ENCODE peak calls at places on chromosomes 13 and 19, in nine cellular contexts. E, R, M, C, I, G, P, J and B are unnamed samples.

GRCh38 chr13:111475488-111475887 is 155.0 kb downstream of the TEX29 start:
- DNase-seq in E (no peak), R (no peak), M (no peak), C (no peak), I (no peak), G (no peak), P (no peak), J (no peak), B (no peak)

GRCh38 chr19:17950310-17951150 is 16.4 kb upstream of the KCNN1 start:
- DNase-seq in E (no peak), R (no peak), M (peak), C (no peak), I (peak), G (no peak), P (no peak), J (no peak), B (no peak)

GRCh38 chr13:44396963-44397580 is 23.4 kb downstream of the SERP2 start:
- DNase-seq in E (no peak), R (peak), M (no peak), C (no peak), I (no peak), G (peak), P (peak), J (no peak), B (peak)

GRCh38 chr13:43411741-43412140 is 375.0 kb downstream of the ENOX1 start:
- DNase-seq in E (no peak), R (no peak), M (no peak), C (no peak), I (peak), G (no peak), P (no peak), J (peak), B (peak)

GRCh38 chr13:32791545-32792172 is 205.4 kb downstream of the PDS5B start:
- DNase-seq in E (no peak), R (no peak), M (peak), C (no peak), I (no peak), G (no peak), P (peak), J (no peak), B (peak)

GRCh38 chr13:51795419-51795818 is 8.5 kb downstream of the DHRS12 start:
- DNase-seq in E (no peak), R (no peak), M (no peak), C (no peak), I (no peak), G (no peak), P (no peak), J (no peak), B (no peak)

GRCh38 chr19:3358919-3359849 is 7.2 kb upstream of the NFIC start:
- DNase-seq in E (peak), R (peak), M (no peak), C (no peak), I (peak), G (no peak), P (peak), J (no peak), B (peak)

GRCh38 chr19:435707-436412 is 25.0 kb downstream of the SHC2 start:
- DNase-seq in E (no peak), R (no peak), M (no peak), C (no peak), I (peak), G (no peak), P (no peak), J (no peak), B (no peak)

GRCh38 chr19:29516821-29517395 is 8.9 kb upstream of the VSTM2B start:
- DNase-seq in E (no peak), R (no peak), M (no peak), C (no peak), I (no peak), G (no peak), P (no peak), J (no peak), B (no peak)

GRCh38 chr19:46068345-46069258 is 27.8 kb upstream of the IGFL4 start:
- DNase-seq in E (peak), R (peak), M (peak), C (no peak), I (no peak), G (peak), P (peak), J (no peak), B (peak)

GRCh38 chr19:15253513-15253912 is 21.3 kb upstream of the EPHX3 start:
- DNase-seq in E (no peak), R (no peak), M (peak), C (no peak), I (peak), G (no peak), P (no peak), J (no peak), B (no peak)

GRCh38 chr13:28355822-28356371 is 139.0 kb downstream of the FLT1 start:
- DNase-seq in E (no peak), R (no peak), M (no peak), C (no peak), I (no peak), G (peak), P (peak), J (no peak), B (peak)

GRCh38 chr19:39265321-39265916 is 2.8 kb upstream of the IFNL2 start:
- DNase-seq in E (no peak), R (no peak), M (no peak), C (no peak), I (no peak), G (no peak), P (no peak), J (no peak), B (no peak)

GRCh38 chr19:4582980-4583842 is 23.7 kb upstream of the SEMA6B start:
- DNase-seq in E (peak), R (no peak), M (peak), C (no peak), I (no peak), G (no peak), P (no peak), J (no peak), B (no peak)

GRCh38 chr19:44512326-44513298 is 12.3 kb upstream of the ZNF180 start:
- DNase-seq in E (peak), R (peak), M (peak), C (no peak), I (peak), G (peak), P (peak), J (no peak), B (peak)

GRCh38 chr13:73200432-73200831 is 141.6 kb downstream of the KLF5 start:
- DNase-seq in E (no peak), R (no peak), M (no peak), C (no peak), I (no peak), G (peak), P (peak), J (no peak), B (peak)

GRCh38 chr13:21657538-21657937 is 13.3 kb upstream of the FGF9 start:
- DNase-seq in E (no peak), R (peak), M (peak), C (no peak), I (no peak), G (peak), P (peak), J (no peak), B (peak)

GRCh38 chr13:95191821-95192220 is 109.4 kb downstream of the ABCC4 start:
- DNase-seq in E (peak), R (peak), M (peak), C (no peak), I (peak), G (peak), P (peak), J (peak), B (peak)

GRCh38 chr19:13056052-13056660 is 46.5 kb downstream of the LYL1 start:
- DNase-seq in E (no peak), R (no peak), M (no peak), C (no peak), I (no peak), G (peak), P (peak), J (no peak), B (peak)

GRCh38 chr13:112079696-112080095 is 12.7 kb downstream of the SOX1 start:
- DNase-seq in E (no peak), R (no peak), M (no peak), C (no peak), I (peak), G (peak), P (no peak), J (no peak), B (no peak)

GRCh38 chr13:102902789-102903347 is 57.0 kb downstream of the ERCC5 start:
- DNase-seq in E (no peak), R (no peak), M (no peak), C (no peak), I (no peak), G (no peak), P (no peak), J (no peak), B (no peak)

GRCh38 chr13:110216006-110216402 is 91.0 kb downstream of the COL4A1 start:
- DNase-seq in E (no peak), R (no peak), M (no peak), C (no peak), I (no peak), G (no peak), P (no peak), J (no peak), B (no peak)

GRCh38 chr19:33442706-33443105 is 69.2 kb downstream of the CEBPG start:
- DNase-seq in E (no peak), R (no peak), M (no peak), C (no peak), I (no peak), G (no peak), P (no peak), J (no peak), B (no peak)

GRCh38 chr19:45705710-45706415 is 13.4 kb downstream of the QPCTL start:
- DNase-seq in E (no peak), R (no peak), M (no peak), C (no peak), I (no peak), G (no peak), P (no peak), J (no peak), B (no peak)

GRCh38 chr13:26919311-26919710 is 158.7 kb upstream of the GPR12 start:
- DNase-seq in E (no peak), R (no peak), M (no peak), C (no peak), I (no peak), G (no peak), P (peak), J (no peak), B (no peak)

GRCh38 chr19:47511681-47512080 is 3.2 kb downstream of the NAPA start:
- DNase-seq in E (no peak), R (peak), M (no peak), C (no peak), I (no peak), G (peak), P (peak), J (no peak), B (peak)

GRCh38 chr19:45782820-45783785 is 813 bp upstream of the DMPK start:
- DNase-seq in E (no peak), R (peak), M (no peak), C (no peak), I (no peak), G (peak), P (peak), J (no peak), B (peak)

GRCh38 chr13:26558074-26558805 is 757 bp downstream of the WASF3 start:
- DNase-seq in E (no peak), R (peak), M (no peak), C (no peak), I (no peak), G (peak), P (peak), J (no peak), B (peak)

GRCh38 chr19:33063356-33064116 is 1.2 kb downstream of the RHPN2 start:
- DNase-seq in E (peak), R (peak), M (no peak), C (no peak), I (peak), G (peak), P (peak), J (peak), B (peak)

GRCh38 chr19:55554749-55555152 is 9.4 kb upstream of the SBK3 start:
- DNase-seq in E (peak), R (no peak), M (no peak), C (no peak), I (peak), G (no peak), P (no peak), J (peak), B (no peak)

GRCh38 chr19:12789904-12790619 is 1.2 kb upstream of the JUNB start:
- DNase-seq in E (peak), R (peak), M (peak), C (peak), I (peak), G (peak), P (peak), J (peak), B (peak)

GRCh38 chr13:60347174-60347573 is 49.8 kb upstream of the TDRD3 start:
- DNase-seq in E (no peak), R (no peak), M (no peak), C (no peak), I (no peak), G (no peak), P (no peak), J (no peak), B (no peak)

GRCh38 chr13:97359181-97360057 is 74.5 kb upstream of the RAP2A start:
- DNase-seq in E (peak), R (peak), M (peak), C (no peak), I (peak), G (peak), P (peak), J (peak), B (peak)

GRCh38 chr13:37934339-37935191 is 65.0 kb upstream of the TRPC4 start:
- DNase-seq in E (no peak), R (no peak), M (no peak), C (no peak), I (no peak), G (no peak), P (no peak), J (no peak), B (no peak)

GRCh38 chr13:93418398-93418797 is 191.8 kb downstream of the GPC6 start:
- DNase-seq in E (no peak), R (no peak), M (no peak), C (no peak), I (no peak), G (no peak), P (no peak), J (no peak), B (no peak)